ENCODE peak calls at places on chromosomes 2 and 18, in ten cellular contexts. E is sigmoid colon, N is psoas muscle, U is adrenal gland, R is spleen, B is tibial artery, I is cardiac muscle cell, L is left lung, Q is lower lobe of right lung, Z is heart right ventricle. S is an unnamed sample.

GRCh38 chr18:354003-354402 is 86.2 kb upstream of the THOC1 start:
- DNase-seq in E (no peak), N (no peak), U (no peak), R (no peak), B (no peak), I (no peak), L (no peak), Q (no peak), Z (no peak), S (no peak)

GRCh38 chr2:64645014-64645418 is 8.7 kb downstream of the SERTAD2 start:
- DNase-seq in E (peak), N (no peak), U (peak), R (no peak), B (no peak), I (peak), L (no peak), Q (no peak), Z (peak), S (no peak)

GRCh38 chr18:7452331-7452730 is 114.8 kb upstream of the PTPRM start:
- DNase-seq in E (no peak), N (no peak), U (no peak), R (no peak), B (no peak), I (peak), L (no peak), Q (no peak), Z (peak), S (no peak)

GRCh38 chr2:242029422-242030225 is 160.1 kb downstream of the RTP5 start:
- DNase-seq in E (peak), N (no peak), U (peak), R (peak), B (no peak), I (no peak), L (peak), Q (no peak), Z (no peak), S (no peak)

GRCh38 chr2:23516546-23517256 is 131.7 kb downstream of the KLHL29 start:
- DNase-seq in E (no peak), N (peak), U (no peak), R (no peak), B (no peak), I (no peak), L (no peak), Q (no peak), Z (no peak), S (no peak)

GRCh38 chr18:302097-302496 is 34.2 kb upstream of the THOC1 start:
- DNase-seq in E (no peak), N (no peak), U (no peak), R (no peak), B (no peak), I (no peak), L (no peak), Q (no peak), Z (no peak), S (no peak)

GRCh38 chr2:68423966-68424650 is 43.0 kb downstream of the FBXO48 start:
- DNase-seq in E (no peak), N (no peak), U (no peak), R (no peak), B (no peak), I (no peak), L (no peak), Q (no peak), Z (no peak), S (no peak)

GRCh38 chr2:64062840-64063239 is 43.6 kb upstream of the VPS54 start:
- DNase-seq in E (no peak), N (no peak), U (no peak), R (no peak), B (no peak), I (peak), L (peak), Q (no peak), Z (no peak), S (no peak)

GRCh38 chr18:45155526-45155925 is 459.8 kb upstream of the SLC14A2 start:
- DNase-seq in E (no peak), N (no peak), U (no peak), R (no peak), B (no peak), I (no peak), L (no peak), Q (no peak), Z (no peak), S (no peak)

GRCh38 chr2:40625849-40626248 is 174.0 kb upstream of the SLC8A1 start:
- DNase-seq in E (no peak), N (no peak), U (no peak), R (no peak), B (no peak), I (peak), L (no peak), Q (no peak), Z (no peak), S (no peak)

GRCh38 chr2:177873915-177874314 is 198.7 kb downstream of the PDE11A start:
- DNase-seq in E (no peak), N (no peak), U (no peak), R (no peak), B (no peak), I (no peak), L (no peak), Q (no peak), Z (no peak), S (no peak)

GRCh38 chr2:47486858-47487497 is 84.0 kb downstream of the MSH2 start:
- DNase-seq in E (no peak), N (no peak), U (no peak), R (no peak), B (no peak), I (no peak), L (no peak), Q (no peak), Z (no peak), S (no peak)

GRCh38 chr2:19893520-19894134 is 8.2 kb downstream of the TTC32 start:
- DNase-seq in E (no peak), N (no peak), U (no peak), R (no peak), B (no peak), I (no peak), L (no peak), Q (no peak), Z (no peak), S (no peak)

GRCh38 chr2:98445708-98446577 is 1.3 kb downstream of the INPP4A start:
- DNase-seq in E (no peak), N (no peak), U (no peak), R (no peak), B (no peak), I (no peak), L (no peak), Q (no peak), Z (no peak), S (no peak)

GRCh38 chr2:151334082-151334815 is 23.1 kb upstream of the TNFAIP6 start:
- DNase-seq in E (no peak), N (no peak), U (peak), R (no peak), B (no peak), I (peak), L (no peak), Q (no peak), Z (no peak), S (no peak)

GRCh38 chr2:165273176-165273575 is 34.0 kb downstream of the SCN2A start:
- DNase-seq in E (no peak), N (no peak), U (no peak), R (no peak), B (no peak), I (no peak), L (no peak), Q (no peak), Z (no peak), S (no peak)

GRCh38 chr18:35117951-35118411 is 76.8 kb downstream of the MAPRE2 start:
- DNase-seq in E (peak), N (peak), U (peak), R (no peak), B (no peak), I (peak), L (no peak), Q (no peak), Z (no peak), S (peak)

GRCh38 chr2:232522014-232522854 is 2.0 kb downstream of the PRSS56 start:
- DNase-seq in E (no peak), N (peak), U (no peak), R (peak), B (no peak), I (peak), L (no peak), Q (peak), Z (peak), S (peak)

GRCh38 chr18:27033722-27034121 is 151.4 kb downstream of the CHST9 start:
- DNase-seq in E (no peak), N (no peak), U (no peak), R (no peak), B (no peak), I (no peak), L (no peak), Q (no peak), Z (no peak), S (no peak)

GRCh38 chr2:860259-860855 is 90.3 kb upstream of the SNTG2 start:
- DNase-seq in E (no peak), N (no peak), U (no peak), R (no peak), B (no peak), I (no peak), L (no peak), Q (no peak), Z (no peak), S (no peak)

GRCh38 chr2:232385660-232386489 is 7.3 kb downstream of the ALPP start:
- DNase-seq in E (no peak), N (no peak), U (no peak), R (no peak), B (no peak), I (peak), L (no peak), Q (peak), Z (no peak), S (no peak)

GRCh38 chr2:205947621-205948495 is 138.1 kb downstream of the INO80D start:
- DNase-seq in E (peak), N (peak), U (peak), R (peak), B (peak), I (peak), L (peak), Q (peak), Z (peak), S (peak)

GRCh38 chr18:59446012-59446411 is 86.9 kb upstream of the LMAN1 start:
- DNase-seq in E (no peak), N (no peak), U (no peak), R (no peak), B (no peak), I (peak), L (no peak), Q (no peak), Z (no peak), S (no peak)

GRCh38 chr2:223697921-223698645 is 95.9 kb upstream of the SCG2 start:
- DNase-seq in E (no peak), N (no peak), U (no peak), R (no peak), B (no peak), I (no peak), L (no peak), Q (no peak), Z (no peak), S (no peak)

GRCh38 chr18:361941-362913 is 94.4 kb upstream of the THOC1 start:
- DNase-seq in E (peak), N (peak), U (no peak), R (no peak), B (peak), I (peak), L (peak), Q (no peak), Z (no peak), S (no peak)

GRCh38 chr18:48160622-48161021 is 230.2 kb upstream of the SMAD2 start:
- DNase-seq in E (no peak), N (no peak), U (no peak), R (no peak), B (peak), I (no peak), L (no peak), Q (no peak), Z (no peak), S (no peak)

GRCh38 chr2:133422946-133423345 is 145.3 kb downstream of the NCKAP5 start:
- DNase-seq in E (no peak), N (no peak), U (no peak), R (no peak), B (no peak), I (peak), L (no peak), Q (no peak), Z (no peak), S (no peak)

GRCh38 chr2:105857076-105857740 is 112.5 kb downstream of the NCK2 start:
- DNase-seq in E (no peak), N (no peak), U (no peak), R (no peak), B (no peak), I (no peak), L (no peak), Q (no peak), Z (no peak), S (no peak)

GRCh38 chr2:23757686-23758433 is 169.1 kb downstream of the ATAD2B start:
- DNase-seq in E (no peak), N (no peak), U (peak), R (no peak), B (no peak), I (peak), L (no peak), Q (no peak), Z (no peak), S (no peak)

GRCh38 chr18:61991836-61992235 is 99.0 kb upstream of the RNF152 start:
- DNase-seq in E (no peak), N (no peak), U (no peak), R (no peak), B (no peak), I (no peak), L (no peak), Q (no peak), Z (no peak), S (no peak)

GRCh38 chr2:241865957-241866858 is 3.3 kb upstream of the RTP5 start:
- DNase-seq in E (no peak), N (peak), U (no peak), R (no peak), B (no peak), I (peak), L (no peak), Q (no peak), Z (no peak), S (no peak)

GRCh38 chr2:159614534-159615186 is 1.7 kb downstream of the BAZ2B start:
- DNase-seq in E (no peak), N (no peak), U (no peak), R (no peak), B (no peak), I (no peak), L (no peak), Q (no peak), Z (no peak), S (no peak)
- H3K4me3 ChIP-seq in E (peak), N (peak), U (peak), R (peak), B (peak), I (peak), L (peak), Q (peak), Z (peak), S (peak)

GRCh38 chr2:113133696-113134558 is 6.5 kb downstream of the IL1RN start:
- DNase-seq in E (no peak), N (no peak), U (no peak), R (no peak), B (no peak), I (no peak), L (no peak), Q (no peak), Z (no peak), S (no peak)
- H3K27ac ChIP-seq in E (no peak), N (no peak), U (no peak), R (no peak), B (no peak), I (no peak), L (peak), Q (no peak), Z (no peak), S (no peak)

GRCh38 chr2:240629419-240629967 is 4.2 kb downstream of the GPR35 start:
- DNase-seq in E (peak), N (no peak), U (peak), R (peak), B (peak), I (no peak), L (peak), Q (peak), Z (no peak), S (peak)
- TF ChIP-seq CTCF in E (no peak), N (no peak), U (no peak), R (no peak), B (no peak), I (no peak), L (no peak), Q (no peak), Z (no peak), S (no peak)

DNA sequence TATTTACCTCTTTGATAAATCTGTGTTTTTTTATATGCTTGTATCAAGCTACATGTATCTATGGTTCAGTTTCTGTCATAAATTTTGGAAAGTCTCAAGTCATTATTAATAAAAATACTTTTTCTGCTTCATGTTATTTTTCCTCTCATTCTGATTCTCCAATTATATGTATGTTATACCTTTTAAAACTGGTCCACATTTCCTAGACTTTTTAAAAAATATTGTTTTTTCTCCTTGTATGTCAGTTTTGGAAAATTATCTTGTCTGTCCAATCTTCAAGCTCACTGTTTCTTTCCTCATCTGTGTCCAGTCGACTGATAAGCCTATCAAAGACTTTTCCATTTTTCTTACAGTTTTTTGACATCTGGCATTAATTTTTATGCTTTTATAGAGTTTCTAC is 253.4 kb downstream of the ASXL3 start:
- DNase-seq in E (no peak), N (no peak), U (no peak), R (no peak), B (no peak), I (no peak), L (no peak), Q (no peak), Z (no peak), S (no peak)
- H3K4me3 ChIP-seq in E (no peak), N (no peak), U (no peak), R (no peak), B (no peak), I (no peak), L (no peak), Q (no peak), Z (no peak), S (no peak)

GRCh38 chr2:127642706-127643697 is 3.0 kb upstream of the GPR17 start:
- DNase-seq in E (no peak), N (no peak), U (peak), R (peak), B (no peak), I (no peak), L (no peak), Q (no peak), Z (peak), S (no peak)
- H3K27ac ChIP-seq in E (peak), N (no peak), U (no peak), R (peak), B (peak), I (no peak), L (peak), Q (peak), Z (peak), S (no peak)

GRCh38 chr2:29009270-29009669 is 28.2 kb downstream of the TOGARAM2 start:
- DNase-seq in E (no peak), N (no peak), U (no peak), R (peak), B (no peak), I (no peak), L (no peak), Q (no peak), Z (no peak), S (peak)
- TF ChIP-seq CTCF in E (no peak), N (no peak), U (no peak), R (no peak), B (no peak), I (no peak), L (no peak), Q (no peak), Z (no peak), S (no peak)

GRCh38 chr2:119696494-119697030 is 17.6 kb downstream of the TMEM177 start:
- DNase-seq in E (no peak), N (no peak), U (no peak), R (no peak), B (no peak), I (no peak), L (no peak), Q (no peak), Z (no peak), S (no peak)
- H3K4me3 ChIP-seq in E (no peak), N (no peak), U (no peak), R (no peak), B (no peak), I (no peak), L (no peak), Q (no peak), Z (no peak), S (no peak)